ENCODE peak calls at places on chromosomes 6 and 20, in four cellular contexts. D, M, S and Q are unnamed samples.

GRCh38 chr6:136230219-136230980 is 19.7 kb downstream of the MTFR2 start:
- DNase-seq in D (no peak), M (no peak), S (no peak), Q (peak)

GRCh38 chr6:14861491-14861943 is 384.4 kb upstream of the JARID2 start:
- DNase-seq in D (no peak), M (no peak), S (no peak), Q (no peak)

GRCh38 chr6:90411292-90411781 is 114.7 kb upstream of the BACH2 start:
- DNase-seq in D (no peak), M (peak), S (no peak), Q (peak)

GRCh38 chr20:60062431-60063336 is 104.5 kb downstream of the CDH26 start:
- DNase-seq in D (peak), M (no peak), S (no peak), Q (no peak)

GRCh38 chr6:1136415-1136774 is 175.5 kb upstream of the FOXQ1 start:
- DNase-seq in D (no peak), M (peak), S (no peak), Q (peak)

GRCh38 chr6:43758617-43759050 is 11.4 kb upstream of the VEGFA start:
- DNase-seq in D (no peak), M (no peak), S (no peak), Q (no peak)

GRCh38 chr20:11849270-11849920 is 68.3 kb upstream of the BTBD3 start:
- DNase-seq in D (no peak), M (peak), S (no peak), Q (no peak)

GRCh38 chr20:25078662-25079061 is 3.3 kb downstream of the VSX1 start:
- DNase-seq in D (peak), M (no peak), S (no peak), Q (no peak)